ENCODE peak calls at places on chromosomes 3 and 15, in five cellular contexts. T is AG04449; U is A549; Q is CD8-positive, alpha-beta T cell; Z is right atrium auricular region. V is an unnamed sample.
A peak's percentile ranks its signal among the peaks of the same experiment; 100 is the strongest.

GRCh38 chr3:133745108-133745507 is 1.1 kb upstream of the TF start:
- DNase-seq in T (no peak), U (no peak), Q (no peak), Z (no peak), V (no peak)

GRCh38 chr3:181879926-181880325 is 168.2 kb downstream of the SOX2 start:
- DNase-seq in T (no peak), U (no peak), Q (no peak), Z (no peak), V (no peak)

GRCh38 chr3:183092256-183092655 is 7.0 kb downstream of the MCCC1 start:
- DNase-seq in T (no peak), U (no peak), Q (no peak), Z (no peak), V (no peak)

GRCh38 chr3:30585654-30586053 is 20.7 kb upstream of the TGFBR2 start:
- DNase-seq in T (no peak), U (no peak), Q (no peak), Z (no peak), V (no peak)

GRCh38 chr3:79383402-79384012 is 384.3 kb downstream of the ROBO1 start:
- DNase-seq in T (no peak), U (no peak), Q (no peak), Z (no peak), V (peak; percentile 80)

GRCh38 chr15:70447511-70447910 is 315.8 kb downstream of the UACA start:
- DNase-seq in T (no peak), U (no peak), Q (no peak), Z (no peak), V (no peak)

GRCh38 chr3:174355505-174355904 is 503.6 kb upstream of the NAALADL2 start:
- DNase-seq in T (no peak), U (peak; percentile 29), Q (no peak), Z (no peak), V (peak; percentile 56)

GRCh38 chr3:107464037-107464436 is 58.7 kb upstream of the BBX start:
- DNase-seq in T (no peak), U (no peak), Q (no peak), Z (no peak), V (no peak)

GRCh38 chr3:182136008-182136910 is 424.5 kb downstream of the SOX2 start:
- DNase-seq in T (no peak), U (peak; percentile 84), Q (no peak), Z (no peak), V (no peak)

GRCh38 chr15:99174567-99174966 is 69.7 kb downstream of the SYNM start:
- DNase-seq in T (no peak), U (no peak), Q (no peak), Z (no peak), V (no peak)

GRCh38 chr3:1883489-1883888 is 215.2 kb upstream of the CNTN4 start:
- DNase-seq in T (no peak), U (no peak), Q (no peak), Z (no peak), V (no peak)

GRCh38 chr3:132964267-132964666 is 73.9 kb upstream of the TMEM108 start:
- DNase-seq in T (no peak), U (no peak), Q (no peak), Z (no peak), V (no peak)

GRCh38 chr3:58222161-58222724 is 11.5 kb upstream of the DNASE1L3 start:
- DNase-seq in T (no peak), U (no peak), Q (no peak), Z (no peak), V (no peak)

GRCh38 chr3:181719298-181719859 is 7.7 kb downstream of the SOX2 start:
- DNase-seq in T (no peak), U (no peak), Q (no peak), Z (no peak), V (no peak)

GRCh38 chr15:72130272-72130671 is 12.1 kb downstream of the SENP8 start:
- DNase-seq in T (no peak), U (no peak), Q (no peak), Z (no peak), V (no peak)

GRCh38 chr15:101625980-101626379 is 26.2 kb downstream of the TM2D3 start:
- DNase-seq in T (no peak), U (no peak), Q (no peak), Z (no peak), V (no peak)

GRCh38 chr3:32495609-32496008 is 7.0 kb downstream of the CMTM6 start:
- DNase-seq in T (no peak), U (no peak), Q (no peak), Z (no peak), V (no peak)

GRCh38 chr3:81651139-81651538 is 110.3 kb downstream of the GBE1 start:
- DNase-seq in T (no peak), U (no peak), Q (no peak), Z (no peak), V (no peak)

GRCh38 chr3:112007641-112008040 is 8.9 kb downstream of the TAGLN3 start:
- DNase-seq in T (peak; percentile 70), U (no peak), Q (no peak), Z (no peak), V (peak; percentile 85)

GRCh38 chr3:37559461-37559860 is 302.2 kb upstream of the CTDSPL start:
- DNase-seq in T (no peak), U (no peak), Q (no peak), Z (no peak), V (no peak)

GRCh38 chr15:80415331-80415730 is 11.1 kb downstream of the ARNT2 start:
- DNase-seq in T (no peak), U (no peak), Q (no peak), Z (no peak), V (no peak)

GRCh38 chr3:69219101-69219708 is 96.8 kb upstream of the LMOD3 start:
- DNase-seq in T (no peak), U (no peak), Q (no peak), Z (no peak), V (peak; percentile 52)

GRCh38 chr15:78840661-78841060 is 29.4 kb upstream of the ADAMTS7 start:
- DNase-seq in T (no peak), U (no peak), Q (no peak), Z (no peak), V (no peak)

GRCh38 chr3:136838641-136839555 is 20.0 kb downstream of the SLC35G2 start:
- DNase-seq in T (no peak), U (no peak), Q (no peak), Z (no peak), V (peak; percentile 70)

GRCh38 chr3:170477395-170477794 is 58.7 kb downstream of the CLDN11 start:
- DNase-seq in T (no peak), U (no peak), Q (no peak), Z (no peak), V (no peak)

GRCh38 chr15:66622677-66623076 is 56.9 kb upstream of the LCTL start:
- DNase-seq in T (no peak), U (no peak), Q (no peak), Z (no peak), V (no peak)

GRCh38 chr15:60589728-60590127 is 110.8 kb upstream of the ICE2 start:
- DNase-seq in T (no peak), U (no peak), Q (no peak), Z (no peak), V (no peak)

GRCh38 chr3:136885357-136886213 is 23.6 kb downstream of the NCK1 start:
- DNase-seq in T (no peak), U (no peak), Q (no peak), Z (no peak), V (no peak)

GRCh38 chr15:83209333-83209732 is 1.7 kb upstream of the HDGFL3 start:
- DNase-seq in T (no peak), U (peak; percentile 26), Q (no peak), Z (no peak), V (no peak)
- TF ChIP-seq CTCF in T (no peak), U (no peak), Q (no peak), Z (no peak), V (no peak)

GRCh38 chr15:90716976-90717821 is at the start of gene BLM:
- DNase-seq in T (peak; percentile 83), U (peak; percentile 98), Q (peak; percentile 91), Z (peak; percentile 98), V (peak; percentile 98)

GRCh38 chr15:90716317-90716975 is 700 bp upstream of the BLM start:
- DNase-seq in T (no peak), U (peak; percentile 26), Q (no peak), Z (no peak), V (peak; percentile 22)

GRCh38 chr15:90713081-90713480 is 4.1 kb upstream of the BLM start:
- DNase-seq in T (no peak), U (no peak), Q (no peak), Z (no peak), V (no peak)

DNA sequence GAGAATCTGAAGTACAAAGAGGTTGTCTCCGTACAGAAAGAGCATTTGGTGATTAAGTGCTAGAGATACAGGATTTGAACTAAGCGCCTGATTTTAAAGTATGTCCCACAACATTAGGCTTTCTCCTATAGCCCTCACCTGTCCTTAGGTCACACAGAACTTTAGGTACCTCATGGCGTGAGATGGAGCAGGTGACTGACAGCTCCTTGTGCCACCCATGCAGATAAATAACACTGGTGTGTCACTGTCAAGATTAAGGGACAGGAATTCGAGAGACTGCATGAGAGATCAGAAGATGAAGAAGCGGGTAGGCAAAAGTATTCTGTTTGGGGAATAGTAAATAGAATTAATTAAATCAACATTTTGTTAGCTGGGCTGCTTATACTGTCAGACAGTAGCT is 1.1 kb downstream of the BLM start:
- DNase-seq in T (no peak), U (no peak), Q (no peak), Z (no peak), V (no peak)
- H3K4me3 ChIP-seq in T (peak overlapping the region; percentile 89), U (peak overlapping the region; percentile 72), Q (no peak overlapping the region), Z (no peak overlapping the region), V (no peak overlapping the region)

DNA sequence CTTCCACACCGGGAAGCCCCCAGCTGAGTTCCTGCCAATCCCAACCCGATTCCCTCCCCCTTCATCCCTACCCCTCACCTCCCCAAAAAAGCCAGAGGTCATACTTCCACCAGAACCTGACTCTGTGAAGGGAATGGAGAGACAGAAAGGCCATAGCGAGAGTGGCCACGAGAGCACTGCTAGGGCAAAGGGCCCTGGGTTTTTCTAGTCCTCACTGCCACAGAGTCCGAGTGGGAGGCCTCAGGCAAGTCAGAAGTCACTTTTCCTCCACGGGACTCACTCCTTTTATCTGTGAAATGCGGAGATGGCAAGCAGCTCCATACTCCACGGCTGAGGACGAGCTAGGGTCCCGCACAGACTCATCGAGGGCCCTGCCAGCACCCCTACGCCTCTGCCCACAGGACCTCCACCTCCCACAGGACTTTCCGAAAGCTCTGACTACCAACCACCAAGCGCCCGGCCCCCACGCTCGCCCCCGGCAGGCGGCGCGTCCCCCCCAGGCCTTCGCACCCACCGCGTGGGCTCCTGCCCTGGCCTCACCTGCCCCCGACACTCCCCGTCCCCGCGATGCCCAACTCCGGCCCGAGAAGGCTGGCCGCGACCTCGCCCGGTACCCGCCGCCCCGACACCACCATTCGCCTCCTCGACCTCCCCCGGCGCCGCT is 794 bp downstream of the ATP13A3 start:
- DNase-seq in T (no peak), U (no peak), Q (peak; percentile 16), Z (peak; percentile 59), V (no peak)
- TF ChIP-seq CTCF in T (peak; percentile 22), U (no peak), Q (no peak), Z (no peak), V (peak; percentile 24)

GRCh38 chr3:27591321-27591711 is 107.1 kb upstream of the SLC4A7 start:
- DNase-seq in T (no peak), U (no peak), Q (no peak), Z (no peak), V (no peak)

GRCh38 chr3:27591811-27592210 is 107.6 kb upstream of the SLC4A7 start:
- DNase-seq in T (no peak), U (no peak), Q (no peak), Z (no peak), V (no peak)

GRCh38 chr3:27590437-27591320 is 106.5 kb upstream of the SLC4A7 start:
- DNase-seq in T (no peak), U (peak; percentile 6), Q (no peak), Z (no peak), V (peak; percentile 56)

GRCh38 chr3:27593173-27593572 is 109.0 kb upstream of the SLC4A7 start:
- DNase-seq in T (no peak), U (no peak), Q (no peak), Z (no peak), V (no peak)

GRCh38 chr3:27589795-27590194 is 105.6 kb upstream of the SLC4A7 start:
- DNase-seq in T (no peak), U (no peak), Q (no peak), Z (no peak), V (peak; percentile 77)
- H3K4me3 ChIP-seq in T (no peak overlapping the region), U (no peak overlapping the region), Q (no peak overlapping the region), Z (no peak overlapping the region), V (no peak overlapping the region)